ENCODE peak calls at places on chromosome 20, in five cellular contexts. N is astrocyte of the spinal cord, T is thoracic aorta, A is fibroblast of lung, J is SK-N-SH. L is an unnamed sample.

GRCh38 chr20:23151008-23151703 is 65.0 kb upstream of the CD93 start:
- DNase-seq in N (no peak), T (no peak), A (no peak), J (no peak), L (no peak)

GRCh38 chr20:34569598-34569997 is 11.1 kb downstream of the MAP1LC3A start:
- DNase-seq in N (no peak), T (no peak), A (no peak), J (no peak), L (no peak)

GRCh38 chr20:21019831-21020655 is 86.1 kb downstream of the LINC00237 start:
- DNase-seq in N (no peak), T (no peak), A (no peak), J (peak; percentile 11), L (no peak)

GRCh38 chr20:7113577-7114466 is 346.3 kb downstream of the BMP2 start:
- DNase-seq in N (peak; percentile 57), T (no peak), A (peak; percentile 6), J (peak; percentile 56), L (peak; percentile 46)

GRCh38 chr20:7269452-7269851 is 502.0 kb downstream of the BMP2 start:
- DNase-seq in N (no peak), T (no peak), A (no peak), J (no peak), L (no peak)

GRCh38 chr20:59207742-59208357 is 44.2 kb downstream of the ZNF831 start:
- DNase-seq in N (no peak), T (no peak), A (peak; percentile 8), J (peak; percentile 50), L (peak; percentile 2)

GRCh38 chr20:3545401-3545925 is 74.6 kb downstream of the ATRN start:
- DNase-seq in N (no peak), T (no peak), A (no peak), J (no peak), L (no peak)

GRCh38 chr20:64109390-64109747 is 2.0 kb upstream of the NPBWR2 start:
- DNase-seq in N (no peak), T (no peak), A (no peak), J (no peak), L (no peak)

GRCh38 chr20:6384368-6384767 is 261.5 kb upstream of the FERMT1 start:
- DNase-seq in N (no peak), T (no peak), A (no peak), J (no peak), L (no peak)

GRCh38 chr20:25219365-25219764 is 23.9 kb downstream of the ENTPD6 start:
- DNase-seq in N (no peak), T (no peak), A (no peak), J (no peak), L (no peak)

GRCh38 chr20:41393705-41394066 is 27.1 kb upstream of the EMILIN3 start:
- DNase-seq in N (no peak), T (no peak), A (no peak), J (no peak), L (no peak)

GRCh38 chr20:5143856-5144255 is 17.0 kb downstream of the CDS2 start:
- DNase-seq in N (no peak), T (no peak), A (no peak), J (no peak), L (no peak)

GRCh38 chr20:4544765-4545164 is 176.9 kb upstream of the PRND start:
- DNase-seq in N (peak; percentile 60), T (no peak), A (peak; percentile 91), J (no peak), L (peak; percentile 59)

GRCh38 chr20:45419188-45420091 is 3.5 kb downstream of the PIGT start:
- DNase-seq in N (peak; percentile 97), T (no peak), A (peak; percentile 89), J (no peak), L (peak; percentile 43)

GRCh38 chr20:2955257-2955950 is 82.1 kb downstream of the PTPRA start:
- DNase-seq in N (no peak), T (no peak), A (no peak), J (no peak), L (no peak)

GRCh38 chr20:50233325-50234212 is 42.9 kb downstream of the CEBPB start:
- DNase-seq in N (no peak), T (no peak), A (no peak), J (no peak), L (no peak)

GRCh38 chr20:60424267-60424904 is 466.2 kb downstream of the CDH26 start:
- DNase-seq in N (no peak), T (no peak), A (no peak), J (no peak), L (no peak)

GRCh38 chr20:36925234-36925633 is 26.3 kb downstream of the SAMHD1 start:
- DNase-seq in N (no peak), T (no peak), A (no peak), J (no peak), L (peak; percentile 42)
- H3K4me3 ChIP-seq in N (no peak overlapping the region), T (no peak overlapping the region), A (no peak overlapping the region), J (no peak overlapping the region), L (no peak overlapping the region)

GRCh38 chr20:62605996-62606395 is 36.3 kb upstream of the SLCO4A1 start:
- DNase-seq in N (no peak), T (no peak), A (no peak), J (no peak), L (no peak)
- H3K4me3 ChIP-seq in N (no peak overlapping the region), T (no peak overlapping the region), A (no peak overlapping the region), J (no peak overlapping the region), L (no peak overlapping the region)

GRCh38 chr20:17557675-17558006 is 12.2 kb upstream of the DSTN start:
- DNase-seq in N (peak; percentile 87), T (no peak), A (peak; percentile 87), J (no peak), L (peak; percentile 84)
- H3K4me3 ChIP-seq in N (no peak overlapping the region), T (peak overlapping the region; percentile 38), A (peak overlapping the region; percentile 0), J (peak overlapping the region; percentile 56), L (no peak overlapping the region)

GRCh38 chr20:62736026-62736406 is 27.4 kb downstream of the NTSR1 start:
- DNase-seq in N (no peak), T (no peak), A (no peak), J (no peak), L (no peak)

GRCh38 chr20:62733891-62734290 is 25.3 kb downstream of the NTSR1 start:
- DNase-seq in N (no peak), T (no peak), A (no peak), J (no peak), L (no peak)

GRCh38 chr20:62735331-62735821 is 26.7 kb downstream of the NTSR1 start:
- DNase-seq in N (no peak), T (no peak), A (no peak), J (no peak), L (no peak)

GRCh38 chr20:62734336-62734735 is 25.7 kb downstream of the NTSR1 start:
- DNase-seq in N (no peak), T (no peak), A (no peak), J (no peak), L (no peak)

GRCh38 chr20:62734881-62735280 is 26.2 kb downstream of the NTSR1 start:
- DNase-seq in N (no peak), T (no peak), A (no peak), J (no peak), L (no peak)
- H3K4me3 ChIP-seq in N (no peak overlapping the region), T (no peak overlapping the region), A (no peak overlapping the region), J (no peak overlapping the region), L (no peak overlapping the region)

DNA sequence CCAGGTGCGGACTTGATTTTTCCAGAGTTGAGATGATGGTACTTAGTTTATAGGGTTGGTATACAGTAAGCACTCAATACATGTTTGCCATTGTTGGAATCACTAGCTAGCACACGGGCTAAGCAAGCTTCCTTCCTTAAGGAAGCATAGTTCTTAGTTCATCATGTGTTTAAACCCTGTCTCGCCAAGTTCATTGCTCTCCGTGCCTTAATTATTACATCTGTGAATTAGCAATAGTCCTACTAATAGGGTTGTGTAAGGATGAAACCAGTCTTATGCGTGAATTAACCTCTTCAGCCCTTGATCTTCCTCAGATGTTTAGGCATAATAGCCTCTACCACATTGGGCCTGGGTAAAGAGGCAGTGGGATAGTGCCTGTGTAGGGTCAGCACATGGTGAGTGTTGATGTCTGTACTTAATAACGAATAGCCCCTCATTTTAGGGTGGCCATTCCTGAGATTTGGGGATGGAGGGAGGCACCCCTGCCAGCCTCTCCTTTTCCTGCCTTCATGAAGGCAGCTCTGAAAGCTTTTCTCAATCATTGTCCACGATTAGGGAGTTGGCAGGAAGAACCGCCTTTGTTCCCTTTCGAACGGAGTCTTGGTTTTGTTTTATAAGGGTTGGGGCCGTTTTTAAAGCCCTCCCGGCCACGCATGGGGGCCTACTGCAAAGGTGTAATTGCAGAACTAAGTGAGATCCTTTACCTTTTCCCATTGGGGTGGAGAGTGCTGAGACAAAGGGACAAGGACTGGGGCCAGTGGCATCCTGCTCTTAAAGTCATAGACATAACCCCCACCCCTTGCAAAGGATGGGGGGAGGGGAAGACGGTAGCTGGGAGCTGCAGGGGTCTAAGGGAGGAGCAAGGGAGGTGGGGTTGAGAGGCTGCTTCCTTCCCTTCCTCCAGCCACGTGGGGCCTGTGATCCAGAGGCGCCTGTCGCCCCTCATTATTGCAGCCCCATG is 2.1 kb downstream of the DNMT3B start:
- DNase-seq in N (no peak), T (no peak), A (no peak), J (no peak), L (no peak)
- H3K4me3 ChIP-seq in N (no peak overlapping the region), T (no peak overlapping the region), A (no peak overlapping the region), J (peak overlapping the region; percentile 86), L (peak overlapping the region; percentile 90)

GRCh38 chr20:44171775-44172571 is 15.0 kb downstream of the JPH2 start:
- DNase-seq in N (no peak), T (no peak), A (no peak), J (no peak), L (no peak)
- H3K4me3 ChIP-seq in N (no peak overlapping the region), T (no peak overlapping the region), A (no peak overlapping the region), J (no peak overlapping the region), L (no peak overlapping the region)

DNA sequence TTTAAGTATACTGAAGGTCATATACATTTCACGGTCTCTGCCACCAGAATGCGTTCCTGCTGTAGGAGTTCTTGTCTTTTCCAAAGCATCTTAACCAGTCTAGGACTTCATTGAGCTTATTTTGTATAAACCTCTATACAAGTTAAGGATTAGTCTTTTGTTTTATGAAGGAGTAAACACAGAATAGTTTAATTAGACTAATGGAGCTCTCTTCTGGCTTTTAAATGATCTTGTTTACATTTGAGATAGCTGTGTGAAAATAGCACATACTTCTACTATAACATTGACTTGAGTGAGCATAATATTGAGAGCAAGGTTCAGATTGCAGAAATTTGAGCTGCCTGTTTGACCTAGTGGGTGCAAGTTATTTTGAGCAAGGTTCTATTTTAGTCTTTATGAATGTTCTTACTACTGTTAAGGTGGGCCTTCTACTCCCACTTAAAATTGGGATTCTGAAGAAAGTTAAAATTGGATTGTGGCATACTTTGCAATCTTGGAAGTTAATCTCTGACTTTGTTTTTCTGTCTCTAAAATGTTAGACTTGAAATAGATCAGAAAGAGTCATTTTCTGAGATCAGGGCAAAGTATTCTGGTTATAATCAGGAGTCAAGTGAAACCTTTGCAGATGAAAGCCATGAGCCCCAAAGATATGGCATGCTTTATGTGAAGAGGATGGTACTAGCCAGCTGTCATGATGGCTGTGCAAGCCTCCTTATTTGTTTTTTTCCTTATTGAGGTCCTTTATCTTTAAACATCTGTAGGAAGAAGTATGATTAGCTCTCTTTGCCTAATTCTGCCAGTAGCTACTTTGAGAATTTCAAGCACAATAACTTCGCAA is 41.8 kb downstream of the RPRD1B start:
- DNase-seq in N (no peak), T (no peak), A (peak; percentile 82), J (no peak), L (peak; percentile 84)
- H3K4me3 ChIP-seq in N (no peak overlapping the region), T (no peak overlapping the region), A (no peak overlapping the region), J (no peak overlapping the region), L (no peak overlapping the region)